ENCODE peak calls at places on chromosome 19, in eight cellular contexts. B is AG04450, L is C1 segment of cervical spinal cord, K is NCI-H2029, I is LHCN-M2, Z is pancreas, N is MM.1S, G is KBM-7. V is an unnamed sample.

GRCh38 chr19:1884291-1884718 is 991 bp downstream of the ABHD17A start:
- DNase-seq in I (no peak), N (peak), Z (no peak), L (no peak), B (no peak), G (no peak), K (no peak), V (no peak)

GRCh38 chr19:7326105-7326877 is 22.4 kb upstream of the ARHGEF18 start:
- DNase-seq in L (no peak), N (peak), Z (no peak), I (peak), B (no peak), K (no peak), G (peak), V (no peak)

GRCh38 chr19:6457958-6458694 is 1.5 kb downstream of the SLC25A23 start:
- DNase-seq in G (no peak), Z (no peak), K (no peak), L (no peak), N (no peak), I (no peak), B (no peak), V (no peak)

GRCh38 chr19:17721821-17722220 is 2.5 kb downstream of the MAP1S start:
- DNase-seq in B (no peak), Z (no peak), K (no peak), I (peak), N (no peak), G (peak), L (no peak), V (no peak)

GRCh38 chr19:46413262-46414031 is at the start of gene CCDC8:
- DNase-seq in N (no peak), G (no peak), I (peak), B (peak), K (no peak), Z (peak), L (peak), V (peak)

GRCh38 chr19:17831419-17831888 is 10.1 kb upstream of the INSL3 start:
- DNase-seq in N (no peak), K (no peak), B (no peak), L (no peak), Z (peak), I (no peak), G (no peak), V (no peak)

GRCh38 chr19:13953021-13953531 is 767 bp downstream of the DCAF15 start:
- DNase-seq in N (no peak), I (peak), B (no peak), Z (no peak), K (no peak), L (peak), G (peak), V (peak)

GRCh38 chr19:38543807-38544568 is 73.8 kb downstream of the MAP4K1 start:
- DNase-seq in I (peak), B (peak), N (peak), K (no peak), L (peak), G (peak), Z (peak), V (peak)

GRCh38 chr19:4586691-4587090 is 27.2 kb upstream of the SEMA6B start:
- DNase-seq in Z (no peak), B (no peak), I (no peak), G (no peak), L (no peak), K (no peak), N (no peak), V (no peak)

GRCh38 chr19:5880604-5881078 is 10.3 kb upstream of the FUT5 start:
- DNase-seq in G (no peak), K (peak), Z (no peak), I (no peak), B (peak), N (no peak), L (peak), V (peak)

GRCh38 chr19:51366999-51367564 is 894 bp upstream of the ETFB start:
- DNase-seq in L (no peak), B (no peak), N (no peak), K (no peak), Z (peak), I (no peak), G (no peak), V (no peak)

GRCh38 chr19:38733493-38734175 is 10.6 kb downstream of the CAPN12 start:
- DNase-seq in B (no peak), G (no peak), I (peak), K (no peak), N (no peak), L (no peak), Z (peak), V (no peak)

GRCh38 chr19:41265376-41266153 is 1.4 kb downstream of the HNRNPUL1 start:
- DNase-seq in K (no peak), Z (no peak), L (no peak), B (no peak), G (no peak), N (peak), I (peak), V (peak)

GRCh38 chr19:55473613-55474012 is 2.8 kb upstream of the ZNF628 start:
- DNase-seq in G (no peak), B (no peak), Z (no peak), N (no peak), L (no peak), I (peak), K (no peak), V (peak)

GRCh38 chr19:2235396-2236284 is 489 bp downstream of the PLEKHJ1 start:
- DNase-seq in Z (peak), G (no peak), B (no peak), L (no peak), I (no peak), K (peak), N (peak), V (peak)

GRCh38 chr19:35153701-35154534 is 617 bp upstream of the FXYD5 start:
- DNase-seq in B (no peak), I (no peak), K (no peak), G (peak), Z (no peak), N (peak), L (no peak), V (no peak)

GRCh38 chr19:34364830-34365462 is at the start of gene GPI:
- DNase-seq in I (peak), K (no peak), Z (peak), N (peak), G (peak), L (peak), B (no peak), V (peak)

GRCh38 chr19:57709616-57710015 is 612 bp upstream of the ZNF154 start:
- DNase-seq in Z (no peak), N (no peak), B (no peak), L (no peak), K (no peak), I (no peak), G (no peak), V (no peak)

GRCh38 chr19:55766466-55766865 is 2.5 kb upstream of the RFPL4AL1 start:
- DNase-seq in I (peak), B (no peak), L (no peak), Z (no peak), K (no peak), G (peak), N (peak), V (no peak)

GRCh38 chr19:41175825-41176734 is 16.9 kb upstream of the CYP2S1 start:
- DNase-seq in K (no peak), N (no peak), G (peak), L (peak), B (peak), I (peak), Z (no peak), V (peak)

GRCh38 chr19:18161691-18162039 is 8.7 kb downstream of the PIK3R2 start:
- DNase-seq in I (no peak), K (no peak), G (no peak), L (no peak), B (no peak), Z (peak), N (no peak), V (no peak)

GRCh38 chr19:5147074-5147970 is 178.4 kb downstream of the KDM4B start:
- DNase-seq in B (no peak), Z (peak), N (no peak), L (no peak), I (no peak), K (no peak), G (no peak), V (no peak)

GRCh38 chr19:40576181-40576584 is 490 bp upstream of the SHKBP1 start:
- DNase-seq in B (no peak), L (no peak), K (no peak), N (no peak), Z (no peak), G (no peak), I (no peak), V (no peak)

GRCh38 chr19:37055330-37055729 is 22.9 kb upstream of the ZNF420 start:
- DNase-seq in I (no peak), G (no peak), B (no peak), K (no peak), Z (no peak), N (no peak), L (no peak), V (no peak)

GRCh38 chr19:45677351-45678230 is 9.6 kb downstream of the GIPR start:
- DNase-seq in K (peak), G (no peak), I (peak), N (peak), Z (peak), B (no peak), L (no peak), V (peak)

GRCh38 chr19:3207466-3208242 is 16.8 kb upstream of the CELF5 start:
- DNase-seq in B (no peak), K (no peak), L (no peak), G (no peak), I (no peak), Z (no peak), N (no peak), V (no peak)

GRCh38 chr19:1568320-1569019 is at the start of gene MEX3D:
- DNase-seq in G (no peak), L (peak), Z (peak), I (peak), B (no peak), N (peak), K (peak), V (peak)

GRCh38 chr19:43028866-43029265 is 2.6 kb upstream of the PSG11 start:
- DNase-seq in I (no peak), K (no peak), N (no peak), G (no peak), B (no peak), L (no peak), Z (no peak), V (no peak)

GRCh38 chr19:56114711-56115110 is 6.4 kb downstream of the ZNF787 start:
- DNase-seq in K (no peak), N (no peak), I (no peak), L (no peak), Z (no peak), B (no peak), G (no peak), V (no peak)

GRCh38 chr19:30105316-30105715 is 163.3 kb downstream of the URI1 start:
- DNase-seq in L (no peak), Z (no peak), I (no peak), B (no peak), K (no peak), N (no peak), G (no peak), V (no peak)

GRCh38 chr19:50513746-50514345 is at the start of gene ASPDH:
- DNase-seq in G (no peak), N (no peak), L (no peak), K (no peak), Z (no peak), I (no peak), B (no peak), V (no peak)

GRCh38 chr19:752652-753517 is 2.0 kb downstream of the MISP start:
- DNase-seq in Z (peak), G (peak), K (peak), N (no peak), B (peak), I (peak), L (no peak), V (peak)

GRCh38 chr19:55228015-55228391 is 560 bp downstream of the TMEM86B start:
- DNase-seq in N (no peak), L (no peak), G (no peak), B (no peak), K (no peak), Z (peak), I (no peak), V (no peak)

GRCh38 chr19:53958168-53958571 is 4.6 kb upstream of the CACNG8 start:
- DNase-seq in L (no peak), K (no peak), Z (no peak), G (no peak), B (no peak), N (no peak), I (no peak), V (no peak)